ENCODE peak calls at places on chromosomes 4 and X, in eight cellular contexts. B is adrenal gland; R is EL; L is T-helper 2 cell; D is activated CD8-positive, alpha-beta memory T cell treated with anti-CD3 and anti-CD28 coated beads for 48 hours; P is islet precursor cell; J is nucleus accumbens; Q is myocyte. X is an unnamed sample.

GRCh38 chr4:1056671-1057402 is 45.4 kb downstream of the FGFRL1 start:
- DNase-seq in P (peak), D (no peak), J (no peak), Q (no peak), L (no peak), R (no peak), B (no peak), X (no peak)

GRCh38 chr4:113692809-113693411 is 68.6 kb downstream of the CAMK2D start:
- DNase-seq in L (no peak), R (peak), D (no peak), Q (peak), J (no peak), B (no peak), P (no peak), X (no peak)

GRCh38 chrX:23511783-23512182 is 155.5 kb upstream of the PRDX4 start:
- DNase-seq in R (no peak), J (no peak), B (no peak), Q (peak), D (no peak), L (no peak), P (no peak), X (no peak)

GRCh38 chr4:41095192-41095872 is 119.0 kb downstream of the APBB2 start:
- DNase-seq in D (no peak), R (no peak), J (no peak), L (no peak), Q (peak), P (no peak), B (no peak), X (no peak)

GRCh38 chrX:56994375-56995270 is 718 bp downstream of the SPIN3 start:
- DNase-seq in P (no peak), R (no peak), B (no peak), L (no peak), Q (no peak), J (no peak), D (no peak), X (no peak)

GRCh38 chr4:20395160-20395773 is 143.6 kb downstream of the SLIT2 start:
- DNase-seq in L (no peak), J (no peak), D (no peak), P (peak), B (peak), R (peak), Q (peak), X (peak)

GRCh38 chr4:161525121-161525520 is 638.7 kb downstream of the FSTL5 start:
- DNase-seq in B (no peak), P (no peak), R (no peak), Q (no peak), D (no peak), J (no peak), L (no peak), X (no peak)

GRCh38 chr4:176635372-176636261 is 157.1 kb downstream of the VEGFC start:
- DNase-seq in D (no peak), Q (peak), J (no peak), B (peak), P (no peak), R (peak), L (no peak), X (no peak)

GRCh38 chr4:71609159-71609558 is 174.7 kb downstream of the GC start:
- DNase-seq in R (peak), B (no peak), J (no peak), L (no peak), D (no peak), P (no peak), Q (no peak), X (no peak)

GRCh38 chr4:109879081-109879480 is 31.2 kb downstream of the LRIT3 start:
- DNase-seq in L (no peak), P (no peak), D (no peak), J (no peak), B (no peak), R (no peak), Q (peak), X (no peak)

GRCh38 chrX:45801554-45801953 is 600.9 kb upstream of the DIPK2B start:
- DNase-seq in R (peak), D (no peak), P (no peak), Q (peak), J (no peak), L (no peak), B (no peak), X (no peak)

GRCh38 chr4:138401330-138401729 is 159.2 kb upstream of the SLC7A11 start:
- DNase-seq in D (no peak), J (no peak), L (no peak), P (no peak), B (peak), Q (peak), R (peak), X (no peak)

GRCh38 chr4:110840221-110840654 is 217.4 kb upstream of the PITX2 start:
- DNase-seq in B (no peak), L (no peak), P (no peak), J (no peak), Q (no peak), D (no peak), R (peak), X (no peak)

GRCh38 chrX:84721416-84721815 is 219.2 kb upstream of the HDX start:
- DNase-seq in B (no peak), L (no peak), J (no peak), Q (peak), R (no peak), D (no peak), P (no peak), X (no peak)

GRCh38 chrX:50723006-50723405 is 91.0 kb downstream of the SHROOM4 start:
- DNase-seq in B (no peak), R (no peak), P (no peak), L (no peak), Q (no peak), D (no peak), J (no peak), X (no peak)

GRCh38 chr4:101865501-101866062 is 75.1 kb downstream of the BANK1 start:
- DNase-seq in Q (no peak), B (no peak), J (no peak), R (peak), L (no peak), P (peak), D (no peak), X (no peak)

GRCh38 chrX:134764202-134764785 is 106.0 kb upstream of the PLAC1 start:
- DNase-seq in L (no peak), B (no peak), Q (no peak), P (no peak), D (no peak), R (peak), J (no peak), X (no peak)

GRCh38 chrX:130696542-130696941 is 206.5 kb downstream of the ENOX2 start:
- DNase-seq in B (no peak), L (no peak), P (no peak), R (no peak), J (no peak), Q (no peak), D (no peak), X (no peak)

GRCh38 chr4:6458528-6458927 is 13.9 kb downstream of the PPP2R2C start:
- DNase-seq in D (no peak), P (no peak), R (no peak), L (no peak), Q (no peak), B (no peak), J (no peak), X (no peak)

GRCh38 chr4:98338761-98339438 is 77.7 kb downstream of the RAP1GDS1 start:
- DNase-seq in D (no peak), L (no peak), P (no peak), R (no peak), J (no peak), B (no peak), Q (no peak), X (no peak)

X was measured in activated CD4-positive, alpha-beta memory T cell treated with anti-CD3 and anti-CD28 coated beads, Interleukin-2, amount 10 ng/mL, durations not matched to agents 7 days and 5 days.